ENCODE peak calls at places on chromosome 7, in ten cellular contexts. V is foreskin keratinocyte, O is fibroblast of lung, P is heart right ventricle, Z is neuronal stem cell, G is SK-N-SH, U is OCI-LY7, I is upper lobe of left lung, T is ovary, M is GM23338. F is an unnamed sample.

GRCh38 chr7:107924841-107925490 is 34.0 kb downstream of the DLD start:
- DNase-seq in V (no peak), O (no peak), P (no peak), Z (no peak), G (no peak), U (no peak), I (no peak), T (no peak), M (no peak), F (no peak)

GRCh38 chr7:17721736-17722285 is 218.5 kb downstream of the SNX13 start:
- DNase-seq in V (no peak), O (no peak), P (no peak), Z (no peak), G (no peak), U (no peak), I (no peak), T (no peak), M (no peak), F (no peak)

GRCh38 chr7:108455833-108456677 is at the start of gene NRCAM:
- DNase-seq in V (no peak), O (peak), P (peak), Z (peak), G (peak), U (no peak), I (peak), T (peak), M (peak), F (no peak)

GRCh38 chr7:47452295-47452694 is 129.6 kb downstream of the TNS3 start:
- DNase-seq in V (no peak), O (no peak), P (no peak), Z (no peak), G (peak), U (no peak), I (no peak), T (no peak), M (no peak), F (no peak)

GRCh38 chr7:120059641-120060040 is 213.3 kb upstream of the KCND2 start:
- DNase-seq in V (no peak), O (no peak), P (no peak), Z (no peak), G (no peak), U (no peak), I (no peak), T (no peak), M (no peak), F (no peak)

GRCh38 chr7:1947586-1948217 is 277.6 kb downstream of the ELFN1 start:
- DNase-seq in V (no peak), O (no peak), P (peak), Z (no peak), G (no peak), U (no peak), I (peak), T (no peak), M (no peak), F (no peak)

GRCh38 chr7:66255533-66256100 is 50.5 kb downstream of the TPST1 start:
- DNase-seq in V (no peak), O (peak), P (no peak), Z (no peak), G (no peak), U (no peak), I (no peak), T (no peak), M (no peak), F (peak)

GRCh38 chr7:18125536-18125935 is 97.9 kb upstream of the PRPS1L1 start:
- DNase-seq in V (no peak), O (peak), P (no peak), Z (no peak), G (no peak), U (no peak), I (no peak), T (no peak), M (no peak), F (no peak)

GRCh38 chr7:97555845-97556431 is 175.9 kb upstream of the TAC1 start:
- DNase-seq in V (no peak), O (no peak), P (no peak), Z (no peak), G (no peak), U (no peak), I (no peak), T (no peak), M (peak), F (no peak)

GRCh38 chr7:82444220-82445049 is 858 bp upstream of the CACNA2D1 start:
- DNase-seq in V (peak), O (no peak), P (no peak), Z (peak), G (no peak), U (no peak), I (no peak), T (no peak), M (peak), F (no peak)

GRCh38 chr7:106070567-106071254 is 41.4 kb downstream of the SYPL1 start:
- DNase-seq in V (no peak), O (no peak), P (no peak), Z (no peak), G (no peak), U (no peak), I (no peak), T (no peak), M (no peak), F (no peak)

GRCh38 chr7:44101966-44102845 is 1.9 kb upstream of the AEBP1 start:
- DNase-seq in V (peak), O (peak), P (no peak), Z (no peak), G (no peak), U (no peak), I (no peak), T (no peak), M (no peak), F (no peak)
- H3K27ac ChIP-seq in V (no peak), O (peak), P (peak), Z (no peak), G (no peak), U (peak), I (peak), T (peak), M (no peak), F (no peak)

GRCh38 chr7:77335581-77335980 is 80.6 kb downstream of the GSAP start:
- DNase-seq in V (no peak), O (no peak), P (no peak), Z (no peak), G (no peak), U (no peak), I (no peak), T (no peak), M (no peak), F (no peak)
- H3K27ac ChIP-seq in V (no peak), O (no peak), P (no peak), Z (no peak), G (no peak), U (no peak), I (no peak), T (no peak), M (no peak), F (no peak)

DNA sequence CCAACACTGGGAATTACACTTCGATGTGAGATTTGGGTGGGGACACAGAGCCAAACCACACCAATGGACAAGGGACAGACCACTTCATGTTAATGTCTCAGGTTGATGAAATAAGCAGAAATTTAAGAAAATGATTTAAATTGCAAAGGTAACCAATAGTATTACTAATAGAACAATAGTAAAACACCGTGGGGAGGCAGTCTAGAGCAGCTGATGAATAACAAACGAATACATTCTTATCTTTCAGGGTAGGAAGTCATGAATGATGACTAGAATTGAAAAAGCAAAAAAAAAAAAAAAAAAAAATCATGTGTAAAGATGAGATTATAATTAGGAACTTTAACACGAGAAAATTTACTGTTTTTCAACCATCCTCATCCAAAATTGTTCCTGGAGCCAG is 171.9 kb upstream of the TEX47 start:
- DNase-seq in V (no peak), O (no peak), P (no peak), Z (no peak), G (no peak), U (no peak), I (no peak), T (no peak), M (no peak), F (no peak)
- H3K27ac ChIP-seq in V (no peak), O (no peak), P (no peak), Z (no peak), G (no peak), U (no peak), I (no peak), T (no peak), M (no peak), F (no peak)

DNA sequence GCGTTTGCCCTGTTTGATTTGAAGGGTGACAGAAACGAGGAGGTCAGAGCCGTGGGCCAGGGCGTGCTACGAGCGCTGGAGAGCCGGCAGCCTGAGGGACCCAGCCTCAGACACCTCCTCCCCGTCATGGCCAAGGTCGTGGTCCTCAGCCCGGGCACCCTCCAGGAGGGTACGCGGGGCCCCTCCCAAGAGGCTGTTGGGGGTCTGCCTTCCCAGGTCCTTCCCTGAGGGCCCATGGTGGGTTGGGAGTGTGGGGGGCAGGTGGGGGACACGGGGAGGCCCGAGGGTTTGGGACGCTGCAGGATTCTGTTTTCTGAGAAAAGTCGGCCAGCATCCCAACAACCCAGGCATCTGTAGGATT is 7.8 kb downstream of the AP5Z1 start:
- DNase-seq in V (no peak), O (no peak), P (no peak), Z (no peak), G (no peak), U (no peak), I (no peak), T (no peak), M (no peak), F (no peak)
- H3K27ac ChIP-seq in V (no peak), O (no peak), P (no peak), Z (no peak), G (no peak), U (no peak), I (no peak), T (no peak), M (no peak), F (no peak)

GRCh38 chr7:932651-932975 is 21.9 kb downstream of the ADAP1 start:
- DNase-seq in V (no peak), O (no peak), P (peak), Z (no peak), G (no peak), U (no peak), I (peak), T (no peak), M (no peak), F (no peak)
- H3K27ac ChIP-seq in V (no peak), O (no peak), P (no peak), Z (no peak), G (no peak), U (no peak), I (no peak), T (no peak), M (no peak), F (no peak)

DNA sequence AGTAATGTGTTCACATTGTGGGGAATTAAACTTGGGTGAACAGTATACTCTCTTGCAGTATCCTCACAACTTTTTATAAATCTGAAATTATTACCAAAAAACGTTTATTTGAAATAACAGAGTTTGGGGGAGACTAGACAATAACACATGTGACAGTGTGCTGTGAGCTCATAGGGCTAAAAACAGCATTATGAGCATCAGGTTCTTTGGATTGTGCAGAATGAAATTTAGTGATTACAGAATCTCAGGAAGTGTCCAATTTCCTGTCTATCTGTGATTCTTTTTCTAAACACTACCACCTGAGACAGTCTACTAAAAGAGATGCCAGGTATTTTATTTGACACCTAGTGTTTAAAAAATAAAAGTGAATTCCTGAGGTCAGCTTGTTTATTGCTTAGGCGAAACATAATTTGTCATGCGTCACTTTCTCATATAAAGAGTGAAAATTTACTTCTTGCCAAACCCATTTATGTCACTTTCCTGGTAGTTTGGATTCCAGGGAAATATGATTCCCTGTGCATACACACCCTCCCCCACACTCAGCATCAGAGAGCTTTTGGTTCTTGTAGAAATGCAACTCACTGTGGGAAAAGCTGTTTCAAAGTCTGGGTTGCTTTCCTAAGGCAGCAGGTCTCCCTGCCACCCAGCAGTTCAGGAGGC is 71.2 kb downstream of the AOAH start:
- DNase-seq in V (no peak), O (peak), P (no peak), Z (no peak), G (no peak), U (no peak), I (no peak), T (no peak), M (no peak), F (no peak)
- H3K27ac ChIP-seq in V (no peak), O (no peak), P (no peak), Z (no peak), G (no peak), U (no peak), I (no peak), T (no peak), M (peak), F (no peak)

DNA sequence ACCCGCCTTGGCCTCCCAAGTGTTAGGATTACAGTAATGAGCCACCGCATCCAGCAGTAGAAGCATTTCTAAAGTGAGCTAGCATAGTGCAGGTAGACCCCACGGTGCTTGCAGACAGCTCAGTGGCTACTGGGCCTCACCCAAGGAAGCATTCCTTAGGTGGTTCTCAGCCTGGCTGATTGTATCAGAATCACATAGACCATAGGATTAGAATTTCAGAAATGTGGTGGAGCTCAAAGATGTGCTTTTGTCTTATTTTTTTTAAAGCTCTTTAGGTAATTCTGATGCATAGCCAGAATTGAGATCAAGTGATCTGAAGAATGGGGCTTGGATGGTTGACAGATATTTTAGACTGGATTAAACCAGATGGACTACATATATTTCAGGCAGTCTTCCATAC is 10.9 kb downstream of the ANLN start:
- DNase-seq in V (peak), O (no peak), P (no peak), Z (no peak), G (no peak), U (no peak), I (no peak), T (no peak), M (peak), F (no peak)
- H3K27ac ChIP-seq in V (no peak), O (no peak), P (no peak), Z (no peak), G (no peak), U (no peak), I (no peak), T (no peak), M (no peak), F (no peak)